ENCODE peak calls at places on chromosomes 2 and 18, in seven cellular contexts. E, O, G, D, J, M and Q are unnamed samples.

GRCh38 chr18:37641573-37641972 is 76.0 kb upstream of the CELF4 start:
- DNase-seq in E (no peak), O (no peak), G (no peak), D (no peak), J (no peak), M (no peak), Q (no peak)

GRCh38 chr2:238731961-238732360 is 115.9 kb upstream of the TWIST2 start:
- DNase-seq in E (no peak), O (no peak), G (no peak), D (no peak), J (no peak), M (no peak), Q (no peak)

GRCh38 chr2:58594175-58594574 is 353.1 kb upstream of the FANCL start:
- DNase-seq in E (no peak), O (no peak), G (no peak), D (no peak), J (peak), M (no peak), Q (no peak)

GRCh38 chr2:150129921-150130320 is 357.5 kb downstream of the RND3 start:
- DNase-seq in E (no peak), O (no peak), G (no peak), D (no peak), J (no peak), M (no peak), Q (no peak)

GRCh38 chr2:112726487-112727190 is 5.8 kb downstream of the NT5DC4 start:
- DNase-seq in E (peak), O (peak), G (peak), D (peak), J (peak), M (peak), Q (peak)

GRCh38 chr18:32507093-32507492 is 36.4 kb upstream of the GAREM1 start:
- DNase-seq in E (no peak), O (no peak), G (no peak), D (no peak), J (no peak), M (no peak), Q (no peak)

GRCh38 chr2:217994776-217995274 is 8.0 kb downstream of the TNS1 start:
- DNase-seq in E (no peak), O (no peak), G (no peak), D (no peak), J (peak), M (no peak), Q (no peak)

GRCh38 chr2:70115646-70116442 is 28.6 kb downstream of the PCBP1 start:
- DNase-seq in E (no peak), O (no peak), G (no peak), D (peak), J (no peak), M (no peak), Q (no peak)

GRCh38 chr2:130251520-130251864 is 53.3 kb upstream of the TUBA3E start:
- DNase-seq in E (no peak), O (no peak), G (no peak), D (no peak), J (no peak), M (no peak), Q (peak)

GRCh38 chr2:43759195-43759594 is 14.6 kb upstream of the DYNC2LI1 start:
- DNase-seq in E (no peak), O (no peak), G (no peak), D (no peak), J (peak), M (no peak), Q (no peak)

GRCh38 chr2:19764998-19765397 is 136.8 kb downstream of the TTC32 start:
- DNase-seq in E (no peak), O (no peak), G (no peak), D (no peak), J (no peak), M (no peak), Q (no peak)

GRCh38 chr2:27903018-27903417 is 12.5 kb downstream of the BABAM2 start:
- DNase-seq in E (no peak), O (no peak), G (no peak), D (no peak), J (no peak), M (no peak), Q (no peak)

GRCh38 chr2:162430323-162430722 is 86.4 kb downstream of the GCA start:
- DNase-seq in E (no peak), O (no peak), G (no peak), D (peak), J (no peak), M (no peak), Q (no peak)

GRCh38 chr2:234403074-234403473 is 93.8 kb downstream of the ARL4C start:
- DNase-seq in E (no peak), O (no peak), G (no peak), D (no peak), J (no peak), M (no peak), Q (no peak)

GRCh38 chr2:170409164-170409535 is 231.2 kb downstream of the MYO3B start:
- DNase-seq in E (peak), O (no peak), G (peak), D (peak), J (peak), M (peak), Q (peak)

GRCh38 chr2:46615555-46616487 is 136.5 kb downstream of the TMEM247 start:
- DNase-seq in E (no peak), O (no peak), G (no peak), D (no peak), J (peak), M (peak), Q (peak)

GRCh38 chr18:22084547-22084946 is 84.8 kb upstream of the GATA6 start:
- DNase-seq in E (no peak), O (no peak), G (no peak), D (peak), J (no peak), M (no peak), Q (no peak)

GRCh38 chr2:191927991-191928390 is 81.1 kb upstream of the CAVIN2 start:
- DNase-seq in E (no peak), O (no peak), G (no peak), D (no peak), J (peak), M (no peak), Q (no peak)

GRCh38 chr18:64713284-64713683 is 564.4 kb upstream of the LINC00305 start:
- DNase-seq in E (no peak), O (no peak), G (no peak), D (no peak), J (no peak), M (no peak), Q (no peak)

GRCh38 chr18:2606335-2606734 is 35.0 kb downstream of the NDC80 start:
- DNase-seq in E (no peak), O (no peak), G (no peak), D (no peak), J (no peak), M (no peak), Q (no peak)

GRCh38 chr2:201860541-201861154 is 54.3 kb downstream of the CDK15 start:
- DNase-seq in E (peak), O (no peak), G (no peak), D (peak), J (peak), M (peak), Q (peak)

GRCh38 chr18:48742304-48742703 is 203.5 kb downstream of the CTIF start:
- DNase-seq in E (no peak), O (no peak), G (no peak), D (no peak), J (no peak), M (no peak), Q (no peak)

GRCh38 chr2:12412898-12413305 is 303.8 kb upstream of the TRIB2 start:
- DNase-seq in E (no peak), O (no peak), G (no peak), D (no peak), J (no peak), M (peak), Q (peak)

GRCh38 chr2:205366336-205367060 is 315.8 kb upstream of the NRP2 start:
- DNase-seq in E (no peak), O (no peak), G (no peak), D (no peak), J (no peak), M (no peak), Q (no peak)

GRCh38 chr2:46268986-46269385 is 28.2 kb upstream of the EPAS1 start:
- DNase-seq in E (no peak), O (no peak), G (no peak), D (no peak), J (no peak), M (no peak), Q (no peak)

GRCh38 chr2:46943881-46944798 is 28.5 kb upstream of the MCFD2 start:
- DNase-seq in E (no peak), O (no peak), G (no peak), D (no peak), J (no peak), M (peak), Q (peak)

GRCh38 chr2:173962583-173963110 is 2.5 kb downstream of the SP3 start:
- DNase-seq in E (no peak), O (no peak), G (no peak), D (no peak), J (no peak), M (no peak), Q (peak)

GRCh38 chr2:239319261-239319661 is 81.6 kb downstream of the HDAC4 start:
- DNase-seq in E (peak), O (no peak), G (no peak), D (peak), J (no peak), M (peak), Q (no peak)

GRCh38 chr2:129345540-129345939 is 633.9 kb upstream of the RAB6C start:
- DNase-seq in E (no peak), O (no peak), G (no peak), D (no peak), J (no peak), M (no peak), Q (no peak)

GRCh38 chr2:150653351-150653750 is 165.9 kb upstream of the RND3 start:
- DNase-seq in E (no peak), O (no peak), G (no peak), D (no peak), J (no peak), M (no peak), Q (no peak)

GRCh38 chr2:231160701-231161100 is 35.9 kb upstream of the HTR2B start:
- DNase-seq in E (no peak), O (no peak), G (no peak), D (no peak), J (no peak), M (no peak), Q (no peak)

GRCh38 chr2:145777297-145777696 is 1257.4 kb upstream of the ZEB2 start:
- DNase-seq in E (no peak), O (no peak), G (no peak), D (no peak), J (no peak), M (no peak), Q (no peak)

GRCh38 chr2:241214209-241214608 is 25.7 kb downstream of the ANO7 start:
- DNase-seq in E (no peak), O (no peak), G (no peak), D (no peak), J (no peak), M (no peak), Q (no peak)

GRCh38 chr18:12255626-12256026 is 1.5 kb downstream of the CIDEA start:
- DNase-seq in E (no peak), O (no peak), G (no peak), D (no peak), J (no peak), M (no peak), Q (no peak)

GRCh38 chr2:62466501-62466854 is 39.5 kb downstream of the TMEM17 start:
- DNase-seq in E (no peak), O (no peak), G (no peak), D (no peak), J (no peak), M (no peak), Q (no peak)

GRCh38 chr18:3453540-3454364 is 3.8 kb downstream of the TGIF1 start:
- DNase-seq in E (peak), O (no peak), G (no peak), D (peak), J (peak), M (peak), Q (no peak)

GRCh38 chr2:8059255-8059654 is 622.6 kb upstream of the ID2 start:
- DNase-seq in E (no peak), O (no peak), G (no peak), D (no peak), J (no peak), M (no peak), Q (no peak)